ENCODE peak calls at places on chromosomes 6 and 20, in seven cellular contexts. E, I, Y, C, T, V and Z are unnamed samples.

GRCh38 chr6:33213166-33213988 is 5.1 kb downstream of the RING1 start:
- DNase-seq in V (peak), T (no peak), E (peak), C (no peak), I (no peak), Y (peak), Z (no peak)

GRCh38 chr20:64212750-64213149 is 42.8 kb upstream of the PCMTD2 start:
- DNase-seq in E (no peak), V (no peak), I (peak), Y (no peak), T (no peak), C (no peak), Z (no peak)

GRCh38 chr6:307874-308273 is 15.6 kb downstream of the DUSP22 start:
- DNase-seq in V (no peak), C (no peak), I (no peak), E (no peak), T (no peak), Y (peak), Z (no peak)

GRCh38 chr6:147108256-147108910 is 95.8 kb upstream of the STXBP5 start:
- DNase-seq in Y (no peak), E (no peak), V (no peak), I (no peak), T (no peak), C (no peak), Z (no peak)

GRCh38 chr6:10414766-10415592 is at the start of gene TFAP2A:
- DNase-seq in Y (no peak), E (no peak), I (no peak), V (no peak), T (peak), C (no peak), Z (no peak)

GRCh38 chr6:8492536-8493125 is 57.3 kb upstream of the SLC35B3 start:
- DNase-seq in E (no peak), Y (no peak), V (no peak), I (no peak), T (no peak), C (no peak), Z (no peak)

GRCh38 chr6:169250660-169251059 is 3.0 kb downstream of the THBS2 start:
- DNase-seq in Y (no peak), C (no peak), I (peak), E (no peak), V (no peak), T (no peak), Z (no peak)

GRCh38 chr6:158131926-158132325 is 36.1 kb downstream of the SERAC1 start:
- DNase-seq in Y (no peak), C (no peak), V (peak), T (no peak), I (no peak), E (no peak), Z (peak)

GRCh38 chr20:50120935-50121693 is 8.2 kb upstream of the UBE2V1 start:
- DNase-seq in E (peak), T (peak), Y (no peak), C (peak), V (no peak), I (peak), Z (no peak)

GRCh38 chr20:54044156-54044555 is 26.2 kb downstream of the BCAS1 start:
- DNase-seq in E (no peak), I (no peak), T (no peak), V (no peak), Y (no peak), C (no peak), Z (no peak)

GRCh38 chr6:90973158-90973557 is 386.3 kb upstream of the MAP3K7 start:
- DNase-seq in C (no peak), T (no peak), E (no peak), Y (no peak), I (no peak), V (no peak), Z (no peak)

GRCh38 chr6:127918506-127919427 is 17.9 kb upstream of the THEMIS start:
- DNase-seq in Y (no peak), C (no peak), T (no peak), V (no peak), I (no peak), E (no peak), Z (no peak)

GRCh38 chr6:25889877-25890853 is 16.1 kb upstream of the SLC17A3 start:
- DNase-seq in T (no peak), I (no peak), Y (no peak), C (peak), V (no peak), E (no peak), Z (no peak)

GRCh38 chr6:167573461-167574215 is 248.8 kb downstream of the TTLL2 start:
- DNase-seq in T (no peak), I (no peak), C (no peak), E (no peak), Y (no peak), V (no peak), Z (no peak)

GRCh38 chr6:158863646-158864045 is 44.5 kb upstream of the EZR start:
- DNase-seq in E (no peak), T (no peak), I (no peak), V (no peak), Y (no peak), C (no peak), Z (no peak)

GRCh38 chr6:166851426-166851825 is 104.9 kb downstream of the RNASET2 start:
- DNase-seq in E (no peak), Y (peak), C (no peak), V (no peak), T (no peak), I (no peak), Z (no peak)

GRCh38 chr6:133730881-133731280 is 158.0 kb upstream of the TCF21 start:
- DNase-seq in C (no peak), Y (no peak), I (no peak), T (no peak), V (no peak), E (no peak), Z (no peak)

GRCh38 chr6:56479381-56479780 is 163.3 kb downstream of the DST start:
- DNase-seq in I (no peak), V (no peak), Y (no peak), T (no peak), E (no peak), C (no peak), Z (no peak)

GRCh38 chr6:166050559-166050958 is 117.1 kb downstream of the TBXT start:
- DNase-seq in V (no peak), Y (no peak), E (no peak), C (no peak), I (no peak), T (no peak), Z (no peak)

GRCh38 chr6:53746442-53747103 is 48.2 kb upstream of the LRRC1 start:
- DNase-seq in E (no peak), I (no peak), V (no peak), Y (no peak), T (no peak), C (no peak), Z (no peak)

GRCh38 chr20:60101894-60102281 is 143.7 kb downstream of the CDH26 start:
- DNase-seq in T (no peak), Y (no peak), I (no peak), C (no peak), E (no peak), V (no peak), Z (no peak)

GRCh38 chr6:27478141-27478705 is 5.3 kb upstream of the ZNF184 start:
- DNase-seq in I (no peak), E (no peak), V (no peak), C (no peak), T (no peak), Y (no peak), Z (no peak)

GRCh38 chr20:44268802-44269201 is 21.7 kb downstream of the GDAP1L1 start:
- DNase-seq in T (no peak), I (no peak), V (no peak), Y (no peak), E (no peak), C (no peak), Z (no peak)

GRCh38 chr6:166460473-166461437 is 78.0 kb upstream of the MPC1 start:
- DNase-seq in E (peak), V (no peak), T (no peak), Y (no peak), C (no peak), I (no peak), Z (no peak)

GRCh38 chr20:33551778-33552177 is 61.9 kb downstream of the CBFA2T2 start:
- DNase-seq in Y (no peak), E (no peak), T (no peak), I (no peak), V (no peak), C (no peak), Z (no peak)

GRCh38 chr20:24670981-24671380 is 201.6 kb downstream of the SYNDIG1 start:
- DNase-seq in Y (no peak), T (no peak), V (no peak), E (peak), C (no peak), I (no peak), Z (no peak)

GRCh38 chr20:61963149-61963548 is 102.5 kb downstream of the TAF4 start:
- DNase-seq in V (no peak), E (peak), I (no peak), Y (no peak), T (no peak), C (no peak), Z (no peak)

GRCh38 chr6:138545621-138545980 is 46.3 kb upstream of the NHSL1 start:
- DNase-seq in V (no peak), I (peak), E (no peak), Y (peak), C (peak), T (no peak), Z (no peak)

GRCh38 chr20:37356387-37356786 is 10.4 kb downstream of the SRC start:
- DNase-seq in I (peak), C (peak), V (no peak), E (peak), Y (peak), T (peak), Z (no peak)

GRCh38 chr6:79461205-79461604 is 76.0 kb downstream of the LCA5 start:
- DNase-seq in T (peak), V (no peak), E (no peak), Y (no peak), I (no peak), C (no peak), Z (no peak)

GRCh38 chr20:62501801-62502495 is 26.2 kb upstream of the GATA5 start:
- DNase-seq in Y (no peak), V (peak), E (no peak), C (no peak), T (no peak), I (no peak), Z (peak)

GRCh38 chr6:50851269-50851847 is 32.7 kb downstream of the TFAP2B start:
- DNase-seq in T (no peak), I (no peak), E (no peak), V (no peak), Y (no peak), C (no peak), Z (no peak)

GRCh38 chr6:32112436-32112980 is 3.4 kb upstream of the TNXB start:
- DNase-seq in V (no peak), Y (no peak), E (no peak), I (no peak), T (peak), C (no peak), Z (no peak)

GRCh38 chr6:79946242-79946641 is 1.1 kb downstream of the ELOVL4 start:
- DNase-seq in I (no peak), V (no peak), E (no peak), Y (no peak), T (no peak), C (no peak), Z (no peak)

GRCh38 chr20:53087034-53087777 is 115.0 kb downstream of the TSHZ2 start:
- DNase-seq in I (no peak), E (no peak), V (no peak), T (no peak), C (no peak), Y (no peak), Z (no peak)

GRCh38 chr20:62603021-62603906 is 39.0 kb upstream of the SLCO4A1 start:
- DNase-seq in V (no peak), C (peak), T (peak), I (peak), E (peak), Y (peak), Z (no peak)

GRCh38 chr20:46811328-46812084 is 83.1 kb upstream of the EYA2 start:
- DNase-seq in E (no peak), T (no peak), C (no peak), I (no peak), Y (peak), V (no peak), Z (no peak)

GRCh38 chr20:3245711-3246110 is 6.7 kb upstream of the SLC4A11 start:
- DNase-seq in T (no peak), I (no peak), V (no peak), E (no peak), Y (no peak), C (no peak), Z (no peak)

GRCh38 chr6:51562198-51562597 is 525.2 kb downstream of the PKHD1 start:
- DNase-seq in C (no peak), I (no peak), V (no peak), T (no peak), E (no peak), Y (no peak), Z (no peak)

GRCh38 chr6:15264902-15265761 is 19.3 kb downstream of the JARID2 start:
- DNase-seq in Y (no peak), C (no peak), T (no peak), E (no peak), V (no peak), I (no peak), Z (no peak)
- TF ChIP-seq POLR2AphosphoS5 in Y (no peak), C (no peak), T (no peak), E (no peak), V (no peak), I (no peak), Z (no peak)

GRCh38 chr6:72553531-72554202 is 68.2 kb upstream of the KCNQ5 start:
- DNase-seq in T (no peak), I (no peak), V (no peak), E (no peak), Y (no peak), C (no peak), Z (no peak)
- TF ChIP-seq POLR2AphosphoS5 in T (no peak), I (no peak), V (no peak), E (no peak), Y (no peak), C (no peak), Z (no peak)

GRCh38 chr6:121767254-121767653 is 331.8 kb downstream of the GJA1 start:
- DNase-seq in V (no peak), E (no peak), C (no peak), T (no peak), Y (no peak), I (no peak), Z (no peak)
- TF ChIP-seq POLR2AphosphoS5 in V (no peak), E (no peak), C (no peak), T (no peak), Y (no peak), I (no peak), Z (no peak)

GRCh38 chr20:1829531-1829930 is 65.7 kb upstream of the SIRPA start:
- DNase-seq in V (no peak), C (no peak), Y (no peak), T (no peak), E (no peak), I (no peak), Z (no peak)
- TF ChIP-seq POLR2AphosphoS5 in V (no peak), C (no peak), Y (no peak), T (no peak), E (no peak), I (no peak), Z (no peak)